ENCODE peak calls at places on chromosome 6, in ten cellular contexts. One of them, this sample, is unnamed.

GRCh38 chr6:158506577-158506976 is 53.3 kb upstream of the TMEM181 start:
- DNase-seq in upper lobe of right lung: no peak
- DNase-seq in CD4-positive, alpha-beta T cell: no peak
- DNase-seq in stimulated activated CD8-positive, alpha-beta memory T cell treated with anti-CD3 and anti-CD28 coated beads, Interleukin-15, amount 100 ng/mL, for 4 hours: no peak
- DNase-seq in tibial artery: no peak
- DNase-seq in NAMALWA: no peak
- DNase-seq in NCI-H2171 treated with DMSO at 0.1 percent for 48 hours: no peak
- DNase-seq in GM12865: no peak
- DNase-seq in fibroblast of pulmonary artery: peak
- DNase-seq in substantia nigra: no peak
- DNase-seq in this sample: no peak

GRCh38 chr6:76707630-76708029 is 635.2 kb upstream of the IMPG1 start:
- DNase-seq in upper lobe of right lung: no peak
- DNase-seq in CD4-positive, alpha-beta T cell: no peak
- DNase-seq in stimulated activated CD8-positive, alpha-beta memory T cell treated with anti-CD3 and anti-CD28 coated beads, Interleukin-15, amount 100 ng/mL, for 4 hours: no peak
- DNase-seq in tibial artery: no peak
- DNase-seq in NAMALWA: no peak
- DNase-seq in NCI-H2171 treated with DMSO at 0.1 percent for 48 hours: no peak
- DNase-seq in GM12865: no peak
- DNase-seq in fibroblast of pulmonary artery: no peak
- DNase-seq in substantia nigra: no peak
- DNase-seq in this sample: no peak

GRCh38 chr6:137413482-137413881 is 80.7 kb downstream of the OLIG3 start:
- DNase-seq in upper lobe of right lung: no peak
- DNase-seq in CD4-positive, alpha-beta T cell: no peak
- DNase-seq in stimulated activated CD8-positive, alpha-beta memory T cell treated with anti-CD3 and anti-CD28 coated beads, Interleukin-15, amount 100 ng/mL, for 4 hours: no peak
- DNase-seq in tibial artery: no peak
- DNase-seq in NAMALWA: no peak
- DNase-seq in NCI-H2171 treated with DMSO at 0.1 percent for 48 hours: no peak
- DNase-seq in GM12865: no peak
- DNase-seq in fibroblast of pulmonary artery: no peak
- DNase-seq in substantia nigra: no peak
- DNase-seq in this sample: no peak

GRCh38 chr6:12484519-12484918 is 194.4 kb downstream of the EDN1 start:
- DNase-seq in upper lobe of right lung: no peak
- DNase-seq in CD4-positive, alpha-beta T cell: no peak
- DNase-seq in stimulated activated CD8-positive, alpha-beta memory T cell treated with anti-CD3 and anti-CD28 coated beads, Interleukin-15, amount 100 ng/mL, for 4 hours: no peak
- DNase-seq in tibial artery: no peak
- DNase-seq in NAMALWA: no peak
- DNase-seq in NCI-H2171 treated with DMSO at 0.1 percent for 48 hours: no peak
- DNase-seq in GM12865: no peak
- DNase-seq in fibroblast of pulmonary artery: no peak
- DNase-seq in substantia nigra: no peak
- DNase-seq in this sample: no peak

GRCh38 chr6:27517928-27518787 is 45.3 kb upstream of the ZNF184 start:
- DNase-seq in upper lobe of right lung: no peak
- DNase-seq in CD4-positive, alpha-beta T cell: no peak
- DNase-seq in stimulated activated CD8-positive, alpha-beta memory T cell treated with anti-CD3 and anti-CD28 coated beads, Interleukin-15, amount 100 ng/mL, for 4 hours: no peak
- DNase-seq in tibial artery: no peak
- DNase-seq in NAMALWA: peak
- DNase-seq in NCI-H2171 treated with DMSO at 0.1 percent for 48 hours: peak
- DNase-seq in GM12865: peak
- DNase-seq in fibroblast of pulmonary artery: no peak
- DNase-seq in substantia nigra: no peak
- DNase-seq in this sample: no peak

GRCh38 chr6:149925253-149925973 is 2.5 kb upstream of the RAET1G start:
- DNase-seq in upper lobe of right lung: peak
- DNase-seq in CD4-positive, alpha-beta T cell: no peak
- DNase-seq in stimulated activated CD8-positive, alpha-beta memory T cell treated with anti-CD3 and anti-CD28 coated beads, Interleukin-15, amount 100 ng/mL, for 4 hours: no peak
- DNase-seq in tibial artery: no peak
- DNase-seq in NAMALWA: no peak
- DNase-seq in NCI-H2171 treated with DMSO at 0.1 percent for 48 hours: no peak
- DNase-seq in GM12865: no peak
- DNase-seq in fibroblast of pulmonary artery: peak
- DNase-seq in substantia nigra: no peak
- DNase-seq in this sample: no peak

GRCh38 chr6:37049990-37050853 is 44.8 kb downstream of the FGD2 start:
- DNase-seq in upper lobe of right lung: peak
- DNase-seq in CD4-positive, alpha-beta T cell: peak
- DNase-seq in stimulated activated CD8-positive, alpha-beta memory T cell treated with anti-CD3 and anti-CD28 coated beads, Interleukin-15, amount 100 ng/mL, for 4 hours: peak
- DNase-seq in tibial artery: peak
- DNase-seq in NAMALWA: peak
- DNase-seq in NCI-H2171 treated with DMSO at 0.1 percent for 48 hours: no peak
- DNase-seq in GM12865: peak
- DNase-seq in fibroblast of pulmonary artery: no peak
- DNase-seq in substantia nigra: no peak
- DNase-seq in this sample: no peak

GRCh38 chr6:170417881-170418280 is 111.3 kb downstream of the FAM120B start:
- DNase-seq in upper lobe of right lung: no peak
- DNase-seq in CD4-positive, alpha-beta T cell: no peak
- DNase-seq in stimulated activated CD8-positive, alpha-beta memory T cell treated with anti-CD3 and anti-CD28 coated beads, Interleukin-15, amount 100 ng/mL, for 4 hours: no peak
- DNase-seq in tibial artery: no peak
- DNase-seq in NAMALWA: no peak
- DNase-seq in NCI-H2171 treated with DMSO at 0.1 percent for 48 hours: no peak
- DNase-seq in GM12865: no peak
- DNase-seq in fibroblast of pulmonary artery: no peak
- DNase-seq in substantia nigra: no peak
- DNase-seq in this sample: no peak

GRCh38 chr6:167546611-167547327 is 221.9 kb downstream of the TTLL2 start:
- DNase-seq in upper lobe of right lung: no peak
- DNase-seq in CD4-positive, alpha-beta T cell: no peak
- DNase-seq in stimulated activated CD8-positive, alpha-beta memory T cell treated with anti-CD3 and anti-CD28 coated beads, Interleukin-15, amount 100 ng/mL, for 4 hours: no peak
- DNase-seq in tibial artery: no peak
- DNase-seq in NAMALWA: no peak
- DNase-seq in NCI-H2171 treated with DMSO at 0.1 percent for 48 hours: no peak
- DNase-seq in GM12865: no peak
- DNase-seq in fibroblast of pulmonary artery: no peak
- DNase-seq in substantia nigra: no peak
- DNase-seq in this sample: no peak

GRCh38 chr6:37741757-37742400 is 44.2 kb upstream of the MDGA1 start:
- DNase-seq in upper lobe of right lung: no peak
- DNase-seq in CD4-positive, alpha-beta T cell: no peak
- DNase-seq in stimulated activated CD8-positive, alpha-beta memory T cell treated with anti-CD3 and anti-CD28 coated beads, Interleukin-15, amount 100 ng/mL, for 4 hours: no peak
- DNase-seq in tibial artery: no peak
- DNase-seq in NAMALWA: peak
- DNase-seq in NCI-H2171 treated with DMSO at 0.1 percent for 48 hours: no peak
- DNase-seq in GM12865: no peak
- DNase-seq in fibroblast of pulmonary artery: peak
- DNase-seq in substantia nigra: no peak
- DNase-seq in this sample: no peak

GRCh38 chr6:33164665-33165373 is 27.4 kb downstream of the COL11A2 start:
- DNase-seq in upper lobe of right lung: no peak
- DNase-seq in CD4-positive, alpha-beta T cell: no peak
- DNase-seq in stimulated activated CD8-positive, alpha-beta memory T cell treated with anti-CD3 and anti-CD28 coated beads, Interleukin-15, amount 100 ng/mL, for 4 hours: no peak
- DNase-seq in tibial artery: no peak
- DNase-seq in NAMALWA: no peak
- DNase-seq in NCI-H2171 treated with DMSO at 0.1 percent for 48 hours: no peak
- DNase-seq in GM12865: no peak
- DNase-seq in fibroblast of pulmonary artery: no peak
- DNase-seq in substantia nigra: no peak
- DNase-seq in this sample: no peak

GRCh38 chr6:63783096-63783495 is 147.5 kb downstream of the PHF3 start:
- DNase-seq in upper lobe of right lung: no peak
- DNase-seq in CD4-positive, alpha-beta T cell: no peak
- DNase-seq in stimulated activated CD8-positive, alpha-beta memory T cell treated with anti-CD3 and anti-CD28 coated beads, Interleukin-15, amount 100 ng/mL, for 4 hours: no peak
- DNase-seq in tibial artery: no peak
- DNase-seq in NAMALWA: no peak
- DNase-seq in NCI-H2171 treated with DMSO at 0.1 percent for 48 hours: no peak
- DNase-seq in GM12865: no peak
- DNase-seq in fibroblast of pulmonary artery: no peak
- DNase-seq in substantia nigra: no peak
- DNase-seq in this sample: no peak

GRCh38 chr6:3251462-3252314 is 7.1 kb upstream of the PSMG4 start:
- DNase-seq in upper lobe of right lung: peak
- DNase-seq in CD4-positive, alpha-beta T cell: peak
- DNase-seq in stimulated activated CD8-positive, alpha-beta memory T cell treated with anti-CD3 and anti-CD28 coated beads, Interleukin-15, amount 100 ng/mL, for 4 hours: peak
- DNase-seq in tibial artery: peak
- DNase-seq in NAMALWA: peak
- DNase-seq in NCI-H2171 treated with DMSO at 0.1 percent for 48 hours: peak
- DNase-seq in GM12865: peak
- DNase-seq in fibroblast of pulmonary artery: peak
- DNase-seq in substantia nigra: peak
- DNase-seq in this sample: peak

GRCh38 chr6:70398783-70399730 is 14.3 kb upstream of the FAM135A start:
- DNase-seq in upper lobe of right lung: peak
- DNase-seq in CD4-positive, alpha-beta T cell: no peak
- DNase-seq in stimulated activated CD8-positive, alpha-beta memory T cell treated with anti-CD3 and anti-CD28 coated beads, Interleukin-15, amount 100 ng/mL, for 4 hours: no peak
- DNase-seq in tibial artery: no peak
- DNase-seq in NAMALWA: no peak
- DNase-seq in NCI-H2171 treated with DMSO at 0.1 percent for 48 hours: peak
- DNase-seq in GM12865: no peak
- DNase-seq in fibroblast of pulmonary artery: peak
- DNase-seq in substantia nigra: no peak
- DNase-seq in this sample: no peak

GRCh38 chr6:142871910-142872331 is 73.1 kb downstream of the HIVEP2 start:
- DNase-seq in upper lobe of right lung: no peak
- DNase-seq in CD4-positive, alpha-beta T cell: peak
- DNase-seq in stimulated activated CD8-positive, alpha-beta memory T cell treated with anti-CD3 and anti-CD28 coated beads, Interleukin-15, amount 100 ng/mL, for 4 hours: no peak
- DNase-seq in tibial artery: no peak
- DNase-seq in NAMALWA: peak
- DNase-seq in NCI-H2171 treated with DMSO at 0.1 percent for 48 hours: no peak
- DNase-seq in GM12865: peak
- DNase-seq in fibroblast of pulmonary artery: peak
- DNase-seq in substantia nigra: no peak
- DNase-seq in this sample: no peak

GRCh38 chr6:33592595-33593413 is 12.7 kb upstream of the BAK1 start:
- DNase-seq in upper lobe of right lung: peak
- DNase-seq in CD4-positive, alpha-beta T cell: peak
- DNase-seq in stimulated activated CD8-positive, alpha-beta memory T cell treated with anti-CD3 and anti-CD28 coated beads, Interleukin-15, amount 100 ng/mL, for 4 hours: no peak
- DNase-seq in tibial artery: peak
- DNase-seq in NAMALWA: peak
- DNase-seq in NCI-H2171 treated with DMSO at 0.1 percent for 48 hours: no peak
- DNase-seq in GM12865: peak
- DNase-seq in fibroblast of pulmonary artery: no peak
- DNase-seq in substantia nigra: no peak
- DNase-seq in this sample: no peak

GRCh38 chr6:44110005-44110681 is 17.1 kb downstream of the MRPL14 start:
- DNase-seq in upper lobe of right lung: no peak
- DNase-seq in CD4-positive, alpha-beta T cell: no peak
- DNase-seq in stimulated activated CD8-positive, alpha-beta memory T cell treated with anti-CD3 and anti-CD28 coated beads, Interleukin-15, amount 100 ng/mL, for 4 hours: no peak
- DNase-seq in tibial artery: no peak
- DNase-seq in NAMALWA: no peak
- DNase-seq in NCI-H2171 treated with DMSO at 0.1 percent for 48 hours: no peak
- DNase-seq in GM12865: no peak
- DNase-seq in fibroblast of pulmonary artery: no peak
- DNase-seq in substantia nigra: no peak
- DNase-seq in this sample: no peak

GRCh38 chr6:10733151-10733715 is 10.4 kb downstream of the TMEM14C start:
- DNase-seq in upper lobe of right lung: no peak
- DNase-seq in CD4-positive, alpha-beta T cell: no peak
- DNase-seq in stimulated activated CD8-positive, alpha-beta memory T cell treated with anti-CD3 and anti-CD28 coated beads, Interleukin-15, amount 100 ng/mL, for 4 hours: no peak
- DNase-seq in tibial artery: no peak
- DNase-seq in NAMALWA: no peak
- DNase-seq in NCI-H2171 treated with DMSO at 0.1 percent for 48 hours: no peak
- DNase-seq in GM12865: no peak
- DNase-seq in fibroblast of pulmonary artery: no peak
- DNase-seq in substantia nigra: no peak
- DNase-seq in this sample: no peak

GRCh38 chr6:45416700-45417099 is 39.0 kb upstream of the SUPT3H start:
- DNase-seq in upper lobe of right lung: no peak
- DNase-seq in CD4-positive, alpha-beta T cell: no peak
- DNase-seq in stimulated activated CD8-positive, alpha-beta memory T cell treated with anti-CD3 and anti-CD28 coated beads, Interleukin-15, amount 100 ng/mL, for 4 hours: no peak
- DNase-seq in tibial artery: no peak
- DNase-seq in NAMALWA: no peak
- DNase-seq in NCI-H2171 treated with DMSO at 0.1 percent for 48 hours: no peak
- DNase-seq in GM12865: no peak
- DNase-seq in fibroblast of pulmonary artery: no peak
- DNase-seq in substantia nigra: no peak
- DNase-seq in this sample: no peak

GRCh38 chr6:43798688-43799444 is 28.9 kb downstream of the VEGFA start:
- DNase-seq in upper lobe of right lung: peak
- DNase-seq in CD4-positive, alpha-beta T cell: no peak
- DNase-seq in stimulated activated CD8-positive, alpha-beta memory T cell treated with anti-CD3 and anti-CD28 coated beads, Interleukin-15, amount 100 ng/mL, for 4 hours: no peak
- DNase-seq in tibial artery: no peak
- DNase-seq in NAMALWA: no peak
- DNase-seq in NCI-H2171 treated with DMSO at 0.1 percent for 48 hours: no peak
- DNase-seq in GM12865: peak
- DNase-seq in fibroblast of pulmonary artery: peak
- DNase-seq in substantia nigra: no peak
- DNase-seq in this sample: no peak

GRCh38 chr6:85669735-85670194 is 27.1 kb upstream of the SYNCRIP start:
- DNase-seq in upper lobe of right lung: no peak
- DNase-seq in CD4-positive, alpha-beta T cell: peak
- DNase-seq in stimulated activated CD8-positive, alpha-beta memory T cell treated with anti-CD3 and anti-CD28 coated beads, Interleukin-15, amount 100 ng/mL, for 4 hours: no peak
- DNase-seq in tibial artery: no peak
- DNase-seq in NAMALWA: peak
- DNase-seq in NCI-H2171 treated with DMSO at 0.1 percent for 48 hours: no peak
- DNase-seq in GM12865: peak
- DNase-seq in fibroblast of pulmonary artery: no peak
- DNase-seq in substantia nigra: no peak
- DNase-seq in this sample: no peak

GRCh38 chr6:13413466-13413862 is 73.9 kb downstream of the GFOD1 start:
- DNase-seq in upper lobe of right lung: no peak
- DNase-seq in CD4-positive, alpha-beta T cell: no peak
- DNase-seq in stimulated activated CD8-positive, alpha-beta memory T cell treated with anti-CD3 and anti-CD28 coated beads, Interleukin-15, amount 100 ng/mL, for 4 hours: no peak
- DNase-seq in tibial artery: peak
- DNase-seq in NAMALWA: no peak
- DNase-seq in NCI-H2171 treated with DMSO at 0.1 percent for 48 hours: no peak
- DNase-seq in GM12865: no peak
- DNase-seq in fibroblast of pulmonary artery: peak
- DNase-seq in substantia nigra: no peak
- DNase-seq in this sample: no peak

GRCh38 chr6:42532038-42532669 is 31.7 kb upstream of the UBR2 start:
- DNase-seq in upper lobe of right lung: no peak
- DNase-seq in CD4-positive, alpha-beta T cell: no peak
- DNase-seq in stimulated activated CD8-positive, alpha-beta memory T cell treated with anti-CD3 and anti-CD28 coated beads, Interleukin-15, amount 100 ng/mL, for 4 hours: no peak
- DNase-seq in tibial artery: no peak
- DNase-seq in NAMALWA: peak
- DNase-seq in NCI-H2171 treated with DMSO at 0.1 percent for 48 hours: peak
- DNase-seq in GM12865: peak
- DNase-seq in fibroblast of pulmonary artery: peak
- DNase-seq in substantia nigra: no peak
- DNase-seq in this sample: peak

GRCh38 chr6:33620584-33621395 is at the start of gene ITPR3:
- DNase-seq in upper lobe of right lung: peak
- DNase-seq in CD4-positive, alpha-beta T cell: peak
- DNase-seq in stimulated activated CD8-positive, alpha-beta memory T cell treated with anti-CD3 and anti-CD28 coated beads, Interleukin-15, amount 100 ng/mL, for 4 hours: peak
- DNase-seq in tibial artery: peak
- DNase-seq in NAMALWA: peak
- DNase-seq in NCI-H2171 treated with DMSO at 0.1 percent for 48 hours: peak
- DNase-seq in GM12865: peak
- DNase-seq in fibroblast of pulmonary artery: peak
- DNase-seq in substantia nigra: no peak
- DNase-seq in this sample: peak

GRCh38 chr6:111980168-111980567 is 73.7 kb upstream of the CCN6 start:
- DNase-seq in upper lobe of right lung: no peak
- DNase-seq in CD4-positive, alpha-beta T cell: no peak
- DNase-seq in stimulated activated CD8-positive, alpha-beta memory T cell treated with anti-CD3 and anti-CD28 coated beads, Interleukin-15, amount 100 ng/mL, for 4 hours: no peak
- DNase-seq in tibial artery: no peak
- DNase-seq in NAMALWA: no peak
- DNase-seq in NCI-H2171 treated with DMSO at 0.1 percent for 48 hours: no peak
- DNase-seq in GM12865: no peak
- DNase-seq in fibroblast of pulmonary artery: peak
- DNase-seq in substantia nigra: no peak
- DNase-seq in this sample: no peak

GRCh38 chr6:66326228-66326627 is 619.2 kb upstream of the EYS start:
- DNase-seq in upper lobe of right lung: no peak
- DNase-seq in CD4-positive, alpha-beta T cell: no peak
- DNase-seq in stimulated activated CD8-positive, alpha-beta memory T cell treated with anti-CD3 and anti-CD28 coated beads, Interleukin-15, amount 100 ng/mL, for 4 hours: no peak
- DNase-seq in tibial artery: no peak
- DNase-seq in NAMALWA: no peak
- DNase-seq in NCI-H2171 treated with DMSO at 0.1 percent for 48 hours: no peak
- DNase-seq in GM12865: no peak
- DNase-seq in fibroblast of pulmonary artery: no peak
- DNase-seq in substantia nigra: no peak
- DNase-seq in this sample: no peak

GRCh38 chr6:43772571-43773049 is 2.6 kb downstream of the VEGFA start:
- DNase-seq in upper lobe of right lung: no peak
- DNase-seq in CD4-positive, alpha-beta T cell: no peak
- DNase-seq in stimulated activated CD8-positive, alpha-beta memory T cell treated with anti-CD3 and anti-CD28 coated beads, Interleukin-15, amount 100 ng/mL, for 4 hours: no peak
- DNase-seq in tibial artery: no peak
- DNase-seq in NAMALWA: peak
- DNase-seq in NCI-H2171 treated with DMSO at 0.1 percent for 48 hours: peak
- DNase-seq in GM12865: peak
- DNase-seq in fibroblast of pulmonary artery: no peak
- DNase-seq in substantia nigra: no peak
- DNase-seq in this sample: no peak

GRCh38 chr6:22809380-22809779 is 240.0 kb downstream of the HDGFL1 start:
- DNase-seq in upper lobe of right lung: no peak
- DNase-seq in CD4-positive, alpha-beta T cell: no peak
- DNase-seq in stimulated activated CD8-positive, alpha-beta memory T cell treated with anti-CD3 and anti-CD28 coated beads, Interleukin-15, amount 100 ng/mL, for 4 hours: no peak
- DNase-seq in tibial artery: no peak
- DNase-seq in NAMALWA: no peak
- DNase-seq in NCI-H2171 treated with DMSO at 0.1 percent for 48 hours: no peak
- DNase-seq in GM12865: no peak
- DNase-seq in fibroblast of pulmonary artery: no peak
- DNase-seq in substantia nigra: no peak
- DNase-seq in this sample: no peak

This sample was measured in fibroblast of the conjunctiva.